ENCODE peak calls at places on chromosome 22, in ten cellular contexts. One of them, this sample, is unnamed. For H3K4me1, the result is how much of the 10 kb centered on the place peaks cover.

GRCh38 chr22:50416996-50417395 is 57.8 kb downstream of the SBF1 start:
- DNase-seq in CD4-positive, CD25-positive, alpha-beta regulatory T cell: no peak
- DNase-seq in fibroblast of lung: no peak
- DNase-seq in Peyer's patch: no peak
- DNase-seq in body of pancreas: no peak
- DNase-seq in transverse colon: no peak
- DNase-seq in esophagus squamous epithelium: no peak
- DNase-seq in A549: no peak
- DNase-seq in right atrium auricular region: no peak
- DNase-seq in left ventricle myocardium inferior: no peak
- DNase-seq in this sample: no peak

GRCh38 chr22:36356708-36357694 is 30.8 kb downstream of the MYH9 start:
- DNase-seq in CD4-positive, CD25-positive, alpha-beta regulatory T cell: peak
- DNase-seq in Peyer's patch: no peak
- DNase-seq in transverse colon: no peak
- DNase-seq in body of pancreas: no peak
- DNase-seq in A549: no peak
- DNase-seq in left ventricle myocardium inferior: no peak
- DNase-seq in right atrium auricular region: no peak
- DNase-seq in fibroblast of lung: peak
- DNase-seq in esophagus squamous epithelium: no peak
- DNase-seq in this sample: no peak

GRCh38 chr22:20523118-20523983 is 15.9 kb downstream of the MED15 start:
- DNase-seq in Peyer's patch: no peak
- DNase-seq in transverse colon: no peak
- DNase-seq in left ventricle myocardium inferior: no peak
- DNase-seq in fibroblast of lung: peak
- DNase-seq in body of pancreas: no peak
- DNase-seq in esophagus squamous epithelium: no peak
- DNase-seq in A549: no peak
- DNase-seq in CD4-positive, CD25-positive, alpha-beta regulatory T cell: no peak
- DNase-seq in right atrium auricular region: no peak
- DNase-seq in this sample: no peak

GRCh38 chr22:24442352-24442744 is 14.9 kb downstream of the ADORA2A start:
- DNase-seq in right atrium auricular region: no peak
- DNase-seq in transverse colon: no peak
- DNase-seq in left ventricle myocardium inferior: no peak
- DNase-seq in esophagus squamous epithelium: no peak
- DNase-seq in A549: no peak
- DNase-seq in body of pancreas: no peak
- DNase-seq in fibroblast of lung: no peak
- DNase-seq in Peyer's patch: no peak
- DNase-seq in CD4-positive, CD25-positive, alpha-beta regulatory T cell: no peak
- DNase-seq in this sample: no peak

GRCh38 chr22:20436309-20437252 is 1.0 kb downstream of the SCARF2 start:
- DNase-seq in fibroblast of lung: peak
- DNase-seq in A549: no peak
- DNase-seq in right atrium auricular region: no peak
- DNase-seq in left ventricle myocardium inferior: no peak
- DNase-seq in body of pancreas: no peak
- DNase-seq in CD4-positive, CD25-positive, alpha-beta regulatory T cell: no peak
- DNase-seq in Peyer's patch: no peak
- DNase-seq in transverse colon: no peak
- DNase-seq in esophagus squamous epithelium: no peak
- DNase-seq in this sample: peak

GRCh38 chr22:23774922-23775436 is 2.3 kb downstream of the MMP11 start:
- DNase-seq in transverse colon: no peak
- DNase-seq in A549: no peak
- DNase-seq in left ventricle myocardium inferior: no peak
- DNase-seq in CD4-positive, CD25-positive, alpha-beta regulatory T cell: no peak
- DNase-seq in fibroblast of lung: peak
- DNase-seq in body of pancreas: no peak
- DNase-seq in right atrium auricular region: no peak
- DNase-seq in esophagus squamous epithelium: no peak
- DNase-seq in Peyer's patch: no peak
- DNase-seq in this sample: no peak

GRCh38 chr22:47205081-47205491 is 442.6 kb downstream of the TBC1D22A start:
- DNase-seq in left ventricle myocardium inferior: no peak
- DNase-seq in CD4-positive, CD25-positive, alpha-beta regulatory T cell: no peak
- DNase-seq in A549: no peak
- DNase-seq in Peyer's patch: no peak
- DNase-seq in fibroblast of lung: no peak
- DNase-seq in esophagus squamous epithelium: no peak
- DNase-seq in transverse colon: no peak
- DNase-seq in right atrium auricular region: peak
- DNase-seq in body of pancreas: no peak
- DNase-seq in this sample: no peak

GRCh38 chr22:28795071-28795693 is 5.2 kb downstream of the XBP1 start:
- DNase-seq in fibroblast of lung: no peak
- DNase-seq in left ventricle myocardium inferior: no peak
- DNase-seq in Peyer's patch: no peak
- DNase-seq in esophagus squamous epithelium: no peak
- DNase-seq in transverse colon: no peak
- DNase-seq in CD4-positive, CD25-positive, alpha-beta regulatory T cell: no peak
- DNase-seq in right atrium auricular region: no peak
- DNase-seq in body of pancreas: no peak
- DNase-seq in A549: no peak
- DNase-seq in this sample: no peak

GRCh38 chr22:19703869-19704268 is 10.4 kb upstream of the SEPTIN5 start:
- DNase-seq in Peyer's patch: peak
- DNase-seq in left ventricle myocardium inferior: no peak
- DNase-seq in CD4-positive, CD25-positive, alpha-beta regulatory T cell: no peak
- DNase-seq in A549: no peak
- DNase-seq in right atrium auricular region: no peak
- DNase-seq in body of pancreas: no peak
- DNase-seq in transverse colon: no peak
- DNase-seq in esophagus squamous epithelium: no peak
- DNase-seq in fibroblast of lung: no peak
- DNase-seq in this sample: no peak

GRCh38 chr22:32044913-32045312 is 1.9 kb downstream of the SLC5A1 start:
- DNase-seq in transverse colon: peak
- DNase-seq in fibroblast of lung: no peak
- DNase-seq in CD4-positive, CD25-positive, alpha-beta regulatory T cell: no peak
- DNase-seq in left ventricle myocardium inferior: no peak
- DNase-seq in right atrium auricular region: no peak
- DNase-seq in esophagus squamous epithelium: no peak
- DNase-seq in A549: no peak
- DNase-seq in Peyer's patch: peak
- DNase-seq in body of pancreas: peak
- DNase-seq in this sample: no peak

GRCh38 chr22:19765477-19766234 is 5.1 kb downstream of the TBX1 start:
- DNase-seq in transverse colon: no peak
- DNase-seq in body of pancreas: no peak
- DNase-seq in right atrium auricular region: no peak
- DNase-seq in CD4-positive, CD25-positive, alpha-beta regulatory T cell: no peak
- DNase-seq in Peyer's patch: no peak
- DNase-seq in esophagus squamous epithelium: no peak
- DNase-seq in A549: no peak
- DNase-seq in left ventricle myocardium inferior: no peak
- DNase-seq in fibroblast of lung: no peak
- DNase-seq in this sample: no peak

GRCh38 chr22:42385691-42386090 is 46.5 kb downstream of the NFAM1 start:
- DNase-seq in Peyer's patch: no peak
- DNase-seq in left ventricle myocardium inferior: no peak
- DNase-seq in A549: no peak
- DNase-seq in CD4-positive, CD25-positive, alpha-beta regulatory T cell: no peak
- DNase-seq in transverse colon: no peak
- DNase-seq in right atrium auricular region: no peak
- DNase-seq in body of pancreas: no peak
- DNase-seq in esophagus squamous epithelium: no peak
- DNase-seq in fibroblast of lung: no peak
- DNase-seq in this sample: no peak

GRCh38 chr22:20247010-20247505 is 21.1 kb downstream of the RTN4R start:
- DNase-seq in CD4-positive, CD25-positive, alpha-beta regulatory T cell: no peak
- DNase-seq in fibroblast of lung: peak
- DNase-seq in transverse colon: no peak
- DNase-seq in right atrium auricular region: no peak
- DNase-seq in Peyer's patch: no peak
- DNase-seq in esophagus squamous epithelium: no peak
- DNase-seq in body of pancreas: peak
- DNase-seq in left ventricle myocardium inferior: no peak
- DNase-seq in A549: no peak
- DNase-seq in this sample: no peak

GRCh38 chr22:35661377-35661937 is 13.2 kb downstream of the APOL6 start:
- DNase-seq in CD4-positive, CD25-positive, alpha-beta regulatory T cell: no peak
- DNase-seq in body of pancreas: no peak
- DNase-seq in transverse colon: no peak
- DNase-seq in fibroblast of lung: peak
- DNase-seq in A549: no peak
- DNase-seq in Peyer's patch: no peak
- DNase-seq in right atrium auricular region: no peak
- DNase-seq in left ventricle myocardium inferior: no peak
- DNase-seq in esophagus squamous epithelium: no peak
- DNase-seq in this sample: no peak

GRCh38 chr22:37462426-37462825 is 23.8 kb downstream of the MFNG start:
- DNase-seq in A549: no peak
- DNase-seq in CD4-positive, CD25-positive, alpha-beta regulatory T cell: no peak
- DNase-seq in left ventricle myocardium inferior: no peak
- DNase-seq in fibroblast of lung: no peak
- DNase-seq in esophagus squamous epithelium: no peak
- DNase-seq in body of pancreas: no peak
- DNase-seq in transverse colon: no peak
- DNase-seq in right atrium auricular region: no peak
- DNase-seq in Peyer's patch: no peak
- DNase-seq in this sample: no peak

DNA sequence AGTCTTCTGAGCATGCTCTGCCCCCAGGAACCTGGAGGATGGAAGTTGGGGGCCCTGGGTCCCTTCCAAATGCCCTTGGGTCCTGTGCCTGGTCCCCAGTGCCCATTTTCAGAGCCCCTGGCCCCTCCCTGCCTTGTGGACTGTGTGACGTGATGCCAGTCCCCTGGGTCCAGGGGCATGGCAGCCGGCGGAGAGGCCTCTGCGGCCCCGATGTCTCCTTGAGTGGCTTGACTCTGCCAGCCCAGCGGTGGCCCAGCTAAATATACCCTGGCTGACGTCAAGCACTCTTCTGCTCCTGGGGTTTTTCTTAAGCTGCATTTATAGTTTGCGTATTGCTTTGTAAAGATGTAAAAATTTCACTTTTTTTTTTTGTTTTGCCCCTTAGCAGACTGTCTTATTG is 35.2 kb upstream of the PARVG start:
- DNase-seq in fibroblast of lung: no peak
- DNase-seq in CD4-positive, CD25-positive, alpha-beta regulatory T cell: no peak
- DNase-seq in A549: no peak
- DNase-seq in body of pancreas: peak
- DNase-seq in left ventricle myocardium inferior: peak
- DNase-seq in esophagus squamous epithelium: no peak
- DNase-seq in transverse colon: no peak
- DNase-seq in Peyer's patch: no peak
- DNase-seq in right atrium auricular region: no peak
- DNase-seq in this sample: no peak
- H3K4me1 ChIP-seq in fibroblast of lung: under half
- H3K4me1 ChIP-seq in CD4-positive, CD25-positive, alpha-beta regulatory T cell: under half
- H3K4me1 ChIP-seq in A549: under half
- H3K4me1 ChIP-seq in body of pancreas: under half
- H3K4me1 ChIP-seq in left ventricle myocardium inferior: under half
- H3K4me1 ChIP-seq in esophagus squamous epithelium: under half
- H3K4me1 ChIP-seq in transverse colon: under half
- H3K4me1 ChIP-seq in Peyer's patch: under half
- H3K4me1 ChIP-seq in right atrium auricular region: under half
- H3K4me1 ChIP-seq in this sample: under half

GRCh38 chr22:39522567-39523300 is 2.4 kb downstream of the ATF4 start:
- DNase-seq in esophagus squamous epithelium: no peak
- DNase-seq in body of pancreas: peak
- DNase-seq in right atrium auricular region: no peak
- DNase-seq in Peyer's patch: no peak
- DNase-seq in CD4-positive, CD25-positive, alpha-beta regulatory T cell: no peak
- DNase-seq in left ventricle myocardium inferior: no peak
- DNase-seq in fibroblast of lung: peak
- DNase-seq in transverse colon: peak
- DNase-seq in A549: peak
- DNase-seq in this sample: peak
- H3K4me1 ChIP-seq in esophagus squamous epithelium: under half
- H3K4me1 ChIP-seq in body of pancreas: half or more
- H3K4me1 ChIP-seq in right atrium auricular region: under half
- H3K4me1 ChIP-seq in Peyer's patch: under half
- H3K4me1 ChIP-seq in CD4-positive, CD25-positive, alpha-beta regulatory T cell: half or more
- H3K4me1 ChIP-seq in left ventricle myocardium inferior: half or more
- H3K4me1 ChIP-seq in fibroblast of lung: under half
- H3K4me1 ChIP-seq in transverse colon: under half
- H3K4me1 ChIP-seq in A549: under half
- H3K4me1 ChIP-seq in this sample: under half

GRCh38 chr22:44667829-44668189 is 34.2 kb upstream of the PRR5 start:
- DNase-seq in Peyer's patch: peak
- DNase-seq in transverse colon: peak
- DNase-seq in body of pancreas: no peak
- DNase-seq in fibroblast of lung: no peak
- DNase-seq in CD4-positive, CD25-positive, alpha-beta regulatory T cell: peak
- DNase-seq in left ventricle myocardium inferior: no peak
- DNase-seq in A549: no peak
- DNase-seq in esophagus squamous epithelium: no peak
- DNase-seq in right atrium auricular region: no peak
- DNase-seq in this sample: no peak
- H3K4me1 ChIP-seq in Peyer's patch: under half
- H3K4me1 ChIP-seq in transverse colon: under half
- H3K4me1 ChIP-seq in body of pancreas: under half
- H3K4me1 ChIP-seq in fibroblast of lung: under half
- H3K4me1 ChIP-seq in CD4-positive, CD25-positive, alpha-beta regulatory T cell: half or more
- H3K4me1 ChIP-seq in left ventricle myocardium inferior: under half
- H3K4me1 ChIP-seq in A549: under half
- H3K4me1 ChIP-seq in esophagus squamous epithelium: under half
- H3K4me1 ChIP-seq in right atrium auricular region: under half
- H3K4me1 ChIP-seq in this sample: under half

GRCh38 chr22:43792905-43793304 is 19.2 kb downstream of the EFCAB6 start:
- DNase-seq in right atrium auricular region: no peak
- DNase-seq in transverse colon: no peak
- DNase-seq in esophagus squamous epithelium: no peak
- DNase-seq in fibroblast of lung: no peak
- DNase-seq in CD4-positive, CD25-positive, alpha-beta regulatory T cell: no peak
- DNase-seq in body of pancreas: no peak
- DNase-seq in left ventricle myocardium inferior: no peak
- DNase-seq in A549: no peak
- DNase-seq in Peyer's patch: no peak
- DNase-seq in this sample: no peak

GRCh38 chr22:43796567-43796966 is 15.5 kb downstream of the EFCAB6 start:
- DNase-seq in esophagus squamous epithelium: no peak
- DNase-seq in CD4-positive, CD25-positive, alpha-beta regulatory T cell: no peak
- DNase-seq in Peyer's patch: no peak
- DNase-seq in right atrium auricular region: no peak
- DNase-seq in transverse colon: no peak
- DNase-seq in A549: no peak
- DNase-seq in fibroblast of lung: peak
- DNase-seq in body of pancreas: no peak
- DNase-seq in left ventricle myocardium inferior: no peak
- DNase-seq in this sample: no peak

GRCh38 chr22:43798492-43798891 is 13.6 kb downstream of the EFCAB6 start:
- DNase-seq in Peyer's patch: no peak
- DNase-seq in body of pancreas: no peak
- DNase-seq in right atrium auricular region: no peak
- DNase-seq in CD4-positive, CD25-positive, alpha-beta regulatory T cell: no peak
- DNase-seq in transverse colon: no peak
- DNase-seq in left ventricle myocardium inferior: no peak
- DNase-seq in fibroblast of lung: peak
- DNase-seq in A549: no peak
- DNase-seq in esophagus squamous epithelium: no peak
- DNase-seq in this sample: no peak

GRCh38 chr22:43800970-43801369 is 11.1 kb downstream of the EFCAB6 start:
- DNase-seq in A549: no peak
- DNase-seq in fibroblast of lung: no peak
- DNase-seq in transverse colon: no peak
- DNase-seq in Peyer's patch: no peak
- DNase-seq in CD4-positive, CD25-positive, alpha-beta regulatory T cell: no peak
- DNase-seq in right atrium auricular region: no peak
- DNase-seq in esophagus squamous epithelium: no peak
- DNase-seq in left ventricle myocardium inferior: no peak
- DNase-seq in body of pancreas: no peak
- DNase-seq in this sample: no peak

GRCh38 chr22:43795320-43795719 is 16.8 kb downstream of the EFCAB6 start:
- DNase-seq in Peyer's patch: no peak
- DNase-seq in A549: no peak
- DNase-seq in CD4-positive, CD25-positive, alpha-beta regulatory T cell: no peak
- DNase-seq in body of pancreas: no peak
- DNase-seq in left ventricle myocardium inferior: no peak
- DNase-seq in transverse colon: no peak
- DNase-seq in esophagus squamous epithelium: no peak
- DNase-seq in fibroblast of lung: no peak
- DNase-seq in right atrium auricular region: no peak
- DNase-seq in this sample: no peak
- H3K4me1 ChIP-seq in Peyer's patch: under half
- H3K4me1 ChIP-seq in A549: under half
- H3K4me1 ChIP-seq in CD4-positive, CD25-positive, alpha-beta regulatory T cell: under half
- H3K4me1 ChIP-seq in body of pancreas: under half
- H3K4me1 ChIP-seq in left ventricle myocardium inferior: under half
- H3K4me1 ChIP-seq in transverse colon: under half
- H3K4me1 ChIP-seq in esophagus squamous epithelium: under half
- H3K4me1 ChIP-seq in fibroblast of lung: under half
- H3K4me1 ChIP-seq in right atrium auricular region: under half
- H3K4me1 ChIP-seq in this sample: under half

This sample was measured in HAP-1.